ENCODE peak calls at places on chromosome 2, in nine cellular contexts. Q, J, I, F, G, D, O, E and T are unnamed samples.

GRCh38 chr2:182816856-182817255 is 49.6 kb downstream of the FRZB start:
- DNase-seq in E (no peak), O (no peak), Q (no peak), F (no peak), J (no peak), G (no peak), D (no peak), I (no peak), T (no peak)

GRCh38 chr2:235343869-235344268 is 150.0 kb upstream of the AGAP1 start:
- DNase-seq in I (no peak), J (no peak), F (no peak), E (no peak), D (no peak), Q (peak; percentile 60), O (no peak), G (no peak), T (no peak)

GRCh38 chr2:177888581-177888980 is 184.0 kb downstream of the PDE11A start:
- DNase-seq in O (no peak), Q (no peak), E (no peak), G (no peak), J (no peak), D (no peak), I (no peak), F (no peak), T (no peak)

GRCh38 chr2:100104718-100105677 is 37.4 kb downstream of the AFF3 start:
- DNase-seq in G (no peak), Q (peak; percentile 43), J (no peak), D (no peak), O (peak; percentile 24), I (no peak), F (peak; percentile 75), E (no peak), T (no peak)

GRCh38 chr2:16012626-16013501 is 72.5 kb downstream of the MYCN start:
- DNase-seq in D (no peak), O (no peak), I (no peak), F (peak; percentile 31), G (peak; percentile 23), J (no peak), E (no peak), Q (no peak), T (no peak)

GRCh38 chr2:189426886-189427285 is 14.4 kb upstream of the WDR75 start:
- DNase-seq in O (no peak), J (no peak), F (no peak), I (no peak), D (no peak), Q (no peak), G (no peak), E (no peak), T (no peak)

GRCh38 chr2:11738589-11739436 is 7.6 kb upstream of the LPIN1 start:
- DNase-seq in I (peak; percentile 66), Q (peak; percentile 65), O (no peak), D (no peak), J (peak; percentile 74), F (no peak), E (peak; percentile 42), G (no peak), T (peak; percentile 37)

GRCh38 chr2:132659331-132659730 is 10.7 kb downstream of the LYPD1 start:
- DNase-seq in I (no peak), O (no peak), F (no peak), G (no peak), D (no peak), E (no peak), Q (no peak), J (no peak), T (no peak)

GRCh38 chr2:231795525-231796327 is 9.5 kb downstream of the COPS7B start:
- DNase-seq in O (no peak), G (no peak), D (no peak), Q (peak; percentile 48), I (no peak), F (no peak), E (peak; percentile 4), J (no peak), T (no peak)

GRCh38 chr2:207090389-207090788 is 75.4 kb downstream of the KLF7 start:
- DNase-seq in J (no peak), D (no peak), I (no peak), E (no peak), O (no peak), F (no peak), Q (no peak), G (no peak), T (no peak)

GRCh38 chr2:62208758-62209114 is 12.8 kb downstream of the B3GNT2 start:
- DNase-seq in I (no peak), O (no peak), F (no peak), G (no peak), D (no peak), E (no peak), J (no peak), Q (no peak), T (no peak)

GRCh38 chr2:45494275-45494977 is 116.6 kb downstream of the SRBD1 start:
- DNase-seq in G (no peak), D (peak; percentile 21), E (no peak), F (peak; percentile 2), Q (peak; percentile 57), I (peak; percentile 21), J (no peak), O (no peak), T (no peak)

GRCh38 chr2:228699888-228700287 is 518.4 kb upstream of the SPHKAP start:
- DNase-seq in O (no peak), F (no peak), G (no peak), J (no peak), I (no peak), E (no peak), D (no peak), Q (no peak), T (no peak)

GRCh38 chr2:118693287-118693822 is 154.1 kb downstream of the EN1 start:
- DNase-seq in D (no peak), Q (no peak), I (no peak), G (no peak), E (no peak), F (no peak), O (no peak), J (no peak), T (no peak)

GRCh38 chr2:142222715-142223114 is 91.9 kb upstream of the LRP1B start:
- DNase-seq in F (no peak), O (no peak), Q (no peak), D (no peak), I (no peak), J (no peak), G (no peak), E (no peak), T (no peak)